ENCODE peak calls at places on chromosomes 5 and 9, in seven cellular contexts. V is stimulated activated CD8-positive, alpha-beta memory T cell treated with anti-CD3 and anti-CD28 coated beads, Interleukin-15, amount 100 ng/mL, for 24 hours; Z is neural crest cell; K is neural progenitor cell; L is iPS-NIHi11; T is amygdala; J is NCI-H1092. C is an unnamed sample.
A peak's percentile ranks its signal among the peaks of the same experiment; 100 is the strongest.

GRCh38 chr5:167771565-167771964 is 519.9 kb upstream of the WWC1 start:
- DNase-seq in T (no peak), V (no peak), K (no peak), L (no peak), J (no peak), Z (no peak), C (no peak)

GRCh38 chr5:59380350-59380951 is 513.1 kb downstream of the PDE4D start:
- DNase-seq in K (peak; percentile 46), L (peak; percentile 30), T (no peak), Z (no peak), V (no peak), J (no peak), C (no peak)

GRCh38 chr5:74392698-74393431 is 247.7 kb downstream of the ENC1 start:
- DNase-seq in L (no peak), V (no peak), J (no peak), T (no peak), Z (no peak), K (no peak), C (no peak)

GRCh38 chr5:90529939-90530677 is 724 bp upstream of the LYSMD3 start:
- DNase-seq in L (peak; percentile 78), J (peak; percentile 34), K (peak; percentile 85), Z (peak; percentile 50), V (peak; percentile 25), T (peak; percentile 62), C (peak; percentile 57)

GRCh38 chr9:120942186-120943001 is 15.8 kb upstream of the TRAF1 start:
- DNase-seq in L (peak; percentile 50), V (no peak), Z (no peak), T (no peak), K (peak; percentile 29), J (no peak), C (no peak)

GRCh38 chr9:135326141-135326540 is 153.4 kb upstream of the PPP1R26 start:
- DNase-seq in V (no peak), T (no peak), K (no peak), L (no peak), J (no peak), Z (no peak), C (no peak)

GRCh38 chr9:79134654-79135053 is 437.1 kb upstream of the TLE4 start:
- DNase-seq in T (no peak), K (peak; percentile 59), Z (no peak), J (no peak), V (no peak), L (peak; percentile 47), C (no peak)

GRCh38 chr5:1468247-1468612 is 23.0 kb upstream of the SLC6A3 start:
- DNase-seq in Z (peak; percentile 58), K (peak; percentile 77), V (no peak), T (no peak), J (peak; percentile 9), L (peak; percentile 87), C (peak; percentile 41)

GRCh38 chr5:1799602-1800469 is at the start of gene MRPL36:
- DNase-seq in J (peak; percentile 93), T (peak; percentile 88), Z (peak; percentile 83), L (peak; percentile 99), V (peak; percentile 87), K (peak; percentile 98), C (peak; percentile 90)

GRCh38 chr5:173501271-173501670 is 115.2 kb downstream of the BOD1 start:
- DNase-seq in T (no peak), L (no peak), V (no peak), J (no peak), K (no peak), Z (no peak), C (no peak)

GRCh38 chr9:99416007-99416406 is 193.9 kb downstream of the SEC61B start:
- DNase-seq in T (no peak), L (no peak), J (no peak), V (no peak), Z (no peak), K (no peak), C (no peak)

GRCh38 chr5:39977231-39977630 is 552.5 kb upstream of the DAB2 start:
- DNase-seq in Z (no peak), L (no peak), T (no peak), J (no peak), K (no peak), V (no peak), C (no peak)

GRCh38 chr5:178205010-178205748 is 846 bp downstream of the HNRNPAB start:
- DNase-seq in V (peak; percentile 52), K (peak; percentile 84), L (peak; percentile 93), Z (peak; percentile 62), T (peak; percentile 27), J (peak; percentile 7), C (peak; percentile 74)

GRCh38 chr9:110835859-110836271 is 167.3 kb downstream of the MUSK start:
- DNase-seq in Z (no peak), T (no peak), K (no peak), L (no peak), V (no peak), J (no peak), C (no peak)

GRCh38 chr9:104961238-104961637 is 33.3 kb upstream of the ABCA1 start:
- DNase-seq in Z (no peak), K (no peak), L (peak; percentile 78), J (no peak), V (no peak), T (no peak), C (no peak)

GRCh38 chr5:127585661-127586060 is 63.2 kb upstream of the CTXN3 start:
- DNase-seq in Z (no peak), V (no peak), K (no peak), J (no peak), L (no peak), T (no peak), C (no peak)

GRCh38 chr5:151772029-151772867 is 494 bp downstream of the G3BP1 start:
- DNase-seq in K (peak; percentile 67), Z (peak; percentile 18), V (peak; percentile 14), J (peak; percentile 6), L (peak; percentile 75), T (peak; percentile 47), C (no peak)

GRCh38 chr9:137353223-137354152 is 51.4 kb upstream of the NRARP start:
- DNase-seq in K (no peak), J (no peak), V (no peak), Z (no peak), L (no peak), T (no peak), C (no peak)

GRCh38 chr5:115415143-115415491 is 118.7 kb upstream of the CCDC112 start:
- DNase-seq in K (peak; percentile 29), J (no peak), V (no peak), Z (no peak), L (peak; percentile 26), T (no peak), C (no peak)

GRCh38 chr9:36818242-36818938 is 215.7 kb downstream of the PAX5 start:
- DNase-seq in J (no peak), V (no peak), Z (no peak), L (no peak), K (peak; percentile 21), T (no peak), C (no peak)

GRCh38 chr9:131270171-131271015 is 5.9 kb downstream of the FAM78A start:
- DNase-seq in T (peak; percentile 35), Z (no peak), L (no peak), J (no peak), K (no peak), V (no peak), C (no peak)

GRCh38 chr5:110086658-110087388 is 397.1 kb downstream of the MAN2A1 start:
- DNase-seq in Z (no peak), J (no peak), V (no peak), K (no peak), L (no peak), T (peak; percentile 17), C (no peak)

GRCh38 chr5:123107343-123108240 is 18.6 kb downstream of the PRDM6 start:
- DNase-seq in V (no peak), T (no peak), L (no peak), J (no peak), K (no peak), Z (no peak), C (no peak)

GRCh38 chr9:68651280-68651893 is 53.7 kb upstream of the PIP5K1B start:
- DNase-seq in L (no peak), Z (no peak), K (no peak), J (no peak), T (no peak), V (no peak), C (no peak)

GRCh38 chr5:111772456-111772855 is 15.5 kb upstream of the NREP start:
- DNase-seq in Z (no peak), J (no peak), V (no peak), L (peak; percentile 36), K (peak; percentile 63), T (no peak), C (no peak)

GRCh38 chr9:136323420-136323819 is 3.9 kb upstream of the GPSM1 start:
- DNase-seq in Z (no peak), K (no peak), V (no peak), J (no peak), T (no peak), L (no peak), C (peak; percentile 78)

GRCh38 chr5:147519380-147519779 is 9.5 kb upstream of the DPYSL3 start:
- DNase-seq in L (no peak), Z (no peak), V (no peak), T (no peak), K (no peak), J (no peak), C (no peak)